ENCODE peak calls at places on chromosomes 1 and 21, in six cellular contexts. One of them, this sample, is unnamed.

GRCh38 chr1:152906023-152906565 is 2.3 kb upstream of the IVL start:
- DNase-seq in PC-3: peak
- DNase-seq in DND-41: no peak
- DNase-seq in thyroid gland: no peak
- DNase-seq in dorsolateral prefrontal cortex: no peak
- DNase-seq in heart left ventricle: no peak
- DNase-seq in this sample: no peak

GRCh38 chr1:199221371-199222150 is 582.7 kb downstream of the PTPRC start:
- DNase-seq in heart left ventricle: no peak
- DNase-seq in DND-41: peak
- DNase-seq in PC-3: no peak
- DNase-seq in thyroid gland: no peak
- DNase-seq in dorsolateral prefrontal cortex: no peak
- DNase-seq in this sample: no peak

GRCh38 chr1:59900640-59901039 is 25.9 kb downstream of the CYP2J2 start:
- DNase-seq in PC-3: no peak
- DNase-seq in DND-41: no peak
- DNase-seq in thyroid gland: no peak
- DNase-seq in heart left ventricle: no peak
- DNase-seq in dorsolateral prefrontal cortex: no peak
- DNase-seq in this sample: no peak

GRCh38 chr1:89974701-89975470 is 20.0 kb upstream of the ZNF326 start:
- DNase-seq in PC-3: no peak
- DNase-seq in thyroid gland: no peak
- DNase-seq in DND-41: no peak
- DNase-seq in dorsolateral prefrontal cortex: no peak
- DNase-seq in heart left ventricle: no peak
- DNase-seq in this sample: no peak

GRCh38 chr1:41629571-41629970 is 145.1 kb upstream of the EDN2 start:
- DNase-seq in PC-3: no peak
- DNase-seq in DND-41: no peak
- DNase-seq in heart left ventricle: no peak
- DNase-seq in thyroid gland: no peak
- DNase-seq in dorsolateral prefrontal cortex: no peak
- DNase-seq in this sample: no peak

GRCh38 chr1:230114245-230114651 is 47.2 kb downstream of the GALNT2 start:
- DNase-seq in dorsolateral prefrontal cortex: no peak
- DNase-seq in heart left ventricle: no peak
- DNase-seq in DND-41: no peak
- DNase-seq in thyroid gland: no peak
- DNase-seq in PC-3: no peak
- DNase-seq in this sample: no peak

GRCh38 chr1:111270781-111271463 is 19.7 kb upstream of the CHIA start:
- DNase-seq in dorsolateral prefrontal cortex: no peak
- DNase-seq in DND-41: no peak
- DNase-seq in thyroid gland: peak
- DNase-seq in heart left ventricle: no peak
- DNase-seq in PC-3: no peak
- DNase-seq in this sample: no peak

GRCh38 chr1:41482906-41483895 is 1.3 kb downstream of the EDN2 start:
- DNase-seq in PC-3: peak
- DNase-seq in heart left ventricle: peak
- DNase-seq in thyroid gland: peak
- DNase-seq in dorsolateral prefrontal cortex: no peak
- DNase-seq in DND-41: no peak
- DNase-seq in this sample: no peak

GRCh38 chr1:230868736-230869385 is 540 bp upstream of the C1orf198 start:
- DNase-seq in DND-41: no peak
- DNase-seq in thyroid gland: peak
- DNase-seq in PC-3: peak
- DNase-seq in heart left ventricle: peak
- DNase-seq in dorsolateral prefrontal cortex: peak
- DNase-seq in this sample: no peak

GRCh38 chr1:222136869-222137268 is 395.0 kb upstream of the DUSP10 start:
- DNase-seq in PC-3: peak
- DNase-seq in dorsolateral prefrontal cortex: no peak
- DNase-seq in DND-41: no peak
- DNase-seq in thyroid gland: no peak
- DNase-seq in heart left ventricle: no peak
- DNase-seq in this sample: no peak

GRCh38 chr1:167723707-167724323 is 2.0 kb downstream of the MPZL1 start:
- DNase-seq in PC-3: no peak
- DNase-seq in dorsolateral prefrontal cortex: no peak
- DNase-seq in heart left ventricle: no peak
- DNase-seq in thyroid gland: no peak
- DNase-seq in DND-41: no peak
- DNase-seq in this sample: no peak

DNA sequence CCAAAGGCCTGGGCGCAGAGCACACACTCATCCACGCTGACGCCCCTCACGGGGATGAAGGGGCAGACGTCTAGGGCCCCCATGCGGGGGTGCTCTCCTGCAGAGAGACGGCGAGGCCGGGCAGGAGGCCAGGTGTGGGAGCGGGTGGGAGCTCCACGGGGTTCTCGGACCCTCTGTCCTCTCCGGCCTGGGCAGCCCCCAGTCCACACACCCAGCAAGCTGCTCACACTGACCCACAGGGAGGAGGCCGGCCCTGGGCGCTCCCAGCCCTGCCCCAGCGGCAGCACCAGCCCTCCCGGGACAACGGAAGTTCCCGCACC is 2.5 kb downstream of the FTCD start:
- DNase-seq in dorsolateral prefrontal cortex: no peak
- DNase-seq in thyroid gland: no peak
- DNase-seq in heart left ventricle: peak
- DNase-seq in PC-3: no peak
- DNase-seq in DND-41: no peak
- DNase-seq in this sample: no peak
- H3K27ac ChIP-seq in dorsolateral prefrontal cortex: peak
- H3K27ac ChIP-seq in thyroid gland: no peak
- H3K27ac ChIP-seq in heart left ventricle: no peak
- H3K27ac ChIP-seq in PC-3: no peak
- H3K27ac ChIP-seq in DND-41: no peak
- H3K27ac ChIP-seq in this sample: no peak

GRCh38 chr1:39633422-39633821 is 6.0 kb downstream of the HEYL start:
- DNase-seq in thyroid gland: no peak
- DNase-seq in heart left ventricle: no peak
- DNase-seq in PC-3: no peak
- DNase-seq in dorsolateral prefrontal cortex: no peak
- DNase-seq in DND-41: no peak
- DNase-seq in this sample: no peak
- H3K4me3 ChIP-seq in thyroid gland: no peak
- H3K4me3 ChIP-seq in heart left ventricle: peak
- H3K4me3 ChIP-seq in PC-3: no peak
- H3K4me3 ChIP-seq in dorsolateral prefrontal cortex: no peak
- H3K4me3 ChIP-seq in DND-41: no peak
- H3K4me3 ChIP-seq in this sample: no peak

DNA sequence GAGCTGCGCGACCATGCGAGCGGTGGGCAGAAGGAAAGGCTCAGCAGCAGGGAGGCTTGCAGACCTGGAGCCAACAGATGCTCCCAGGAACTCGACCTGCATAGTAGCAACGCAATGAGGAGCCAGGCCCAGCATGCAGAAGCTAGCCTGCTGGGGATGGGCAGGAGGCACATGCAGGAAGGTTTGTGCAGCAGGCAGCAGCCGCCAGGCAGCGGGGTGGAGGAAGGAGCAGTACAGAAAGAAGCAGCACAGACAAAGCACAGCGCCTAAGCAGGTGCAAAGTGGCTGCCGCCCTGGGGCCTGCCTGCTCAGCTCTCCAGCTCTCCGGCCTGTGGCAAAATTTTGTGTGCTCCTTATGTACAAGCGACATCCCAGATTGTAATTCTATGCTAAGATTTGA is 213.5 kb upstream of the MAP1LC3C start:
- DNase-seq in DND-41: no peak
- DNase-seq in dorsolateral prefrontal cortex: no peak
- DNase-seq in PC-3: no peak
- DNase-seq in thyroid gland: no peak
- DNase-seq in heart left ventricle: no peak
- DNase-seq in this sample: no peak
- TF ChIP-seq CTCF in DND-41: no peak
- TF ChIP-seq CTCF in dorsolateral prefrontal cortex: no peak
- TF ChIP-seq CTCF in PC-3: no peak
- TF ChIP-seq CTCF in thyroid gland: no peak
- TF ChIP-seq CTCF in heart left ventricle: no peak
- TF ChIP-seq CTCF in this sample: no peak

DNA sequence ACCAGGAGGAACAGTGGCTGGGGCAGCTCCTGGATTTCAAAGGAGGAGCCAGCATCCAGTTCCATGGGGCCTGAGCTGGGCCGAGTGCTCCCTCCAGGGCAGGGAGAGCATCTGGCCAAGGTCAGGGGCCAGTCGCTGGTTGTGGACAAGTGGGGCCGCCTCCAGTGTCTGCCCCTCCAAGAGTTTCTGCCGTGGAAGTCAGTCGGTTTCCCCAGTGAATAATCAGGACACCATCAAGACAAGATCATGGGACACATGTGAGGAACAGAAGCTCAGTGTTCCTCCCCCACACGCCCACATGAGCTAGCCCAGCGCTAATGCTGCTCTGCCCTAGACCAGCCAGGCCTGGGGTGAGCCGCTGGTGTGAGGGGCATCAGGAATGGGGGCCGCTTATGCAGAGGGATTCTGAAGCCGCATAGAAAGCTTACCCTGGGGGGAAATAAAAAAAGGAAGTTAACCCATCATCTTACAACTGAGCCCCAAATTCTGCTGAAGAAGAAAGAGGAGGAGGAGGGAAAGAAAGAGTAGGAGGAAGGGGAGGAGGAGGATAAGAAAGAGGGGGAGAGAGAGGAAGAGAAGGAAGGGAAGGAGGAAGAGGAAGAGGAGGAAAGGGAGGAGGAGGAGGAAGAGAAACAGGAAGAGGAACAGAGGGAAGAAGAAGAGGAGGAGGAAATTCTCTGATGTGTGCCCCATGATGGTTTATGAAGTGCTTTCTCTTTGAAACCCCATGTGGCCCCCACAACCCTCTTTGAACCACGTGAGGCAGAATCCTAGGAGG is 198.4 kb downstream of the MATN1 start:
- DNase-seq in PC-3: no peak
- DNase-seq in dorsolateral prefrontal cortex: no peak
- DNase-seq in heart left ventricle: no peak
- DNase-seq in thyroid gland: no peak
- DNase-seq in DND-41: no peak
- DNase-seq in this sample: no peak
- H3K27ac ChIP-seq in PC-3: no peak
- H3K27ac ChIP-seq in dorsolateral prefrontal cortex: no peak
- H3K27ac ChIP-seq in heart left ventricle: peak
- H3K27ac ChIP-seq in thyroid gland: no peak
- H3K27ac ChIP-seq in DND-41: no peak
- H3K27ac ChIP-seq in this sample: no peak

GRCh38 chr1:9202240-9202870 is 32.2 kb upstream of the H6PD start:
- DNase-seq in DND-41: no peak
- DNase-seq in dorsolateral prefrontal cortex: no peak
- DNase-seq in heart left ventricle: no peak
- DNase-seq in PC-3: peak
- DNase-seq in thyroid gland: no peak
- DNase-seq in this sample: no peak
- H3K4me3 ChIP-seq in DND-41: no peak
- H3K4me3 ChIP-seq in dorsolateral prefrontal cortex: peak
- H3K4me3 ChIP-seq in heart left ventricle: no peak
- H3K4me3 ChIP-seq in PC-3: peak
- H3K4me3 ChIP-seq in thyroid gland: no peak
- H3K4me3 ChIP-seq in this sample: no peak

GRCh38 chr21:36881223-36881622 is 85.2 kb downstream of the HLCS start:
- DNase-seq in heart left ventricle: no peak
- DNase-seq in dorsolateral prefrontal cortex: peak
- DNase-seq in thyroid gland: no peak
- DNase-seq in PC-3: no peak
- DNase-seq in DND-41: no peak
- DNase-seq in this sample: no peak
- TF ChIP-seq CTCF in heart left ventricle: no peak
- TF ChIP-seq CTCF in dorsolateral prefrontal cortex: no peak
- TF ChIP-seq CTCF in thyroid gland: no peak
- TF ChIP-seq CTCF in PC-3: no peak
- TF ChIP-seq CTCF in DND-41: no peak
- TF ChIP-seq CTCF in this sample: no peak

GRCh38 chr21:45325206-45326168 is 37.8 kb upstream of the POFUT2 start:
- DNase-seq in thyroid gland: peak
- DNase-seq in PC-3: no peak
- DNase-seq in heart left ventricle: peak
- DNase-seq in DND-41: no peak
- DNase-seq in dorsolateral prefrontal cortex: no peak
- DNase-seq in this sample: no peak
- H3K27ac ChIP-seq in thyroid gland: no peak
- H3K27ac ChIP-seq in PC-3: no peak
- H3K27ac ChIP-seq in heart left ventricle: no peak
- H3K27ac ChIP-seq in DND-41: no peak
- H3K27ac ChIP-seq in dorsolateral prefrontal cortex: no peak
- H3K27ac ChIP-seq in this sample: no peak

DNA sequence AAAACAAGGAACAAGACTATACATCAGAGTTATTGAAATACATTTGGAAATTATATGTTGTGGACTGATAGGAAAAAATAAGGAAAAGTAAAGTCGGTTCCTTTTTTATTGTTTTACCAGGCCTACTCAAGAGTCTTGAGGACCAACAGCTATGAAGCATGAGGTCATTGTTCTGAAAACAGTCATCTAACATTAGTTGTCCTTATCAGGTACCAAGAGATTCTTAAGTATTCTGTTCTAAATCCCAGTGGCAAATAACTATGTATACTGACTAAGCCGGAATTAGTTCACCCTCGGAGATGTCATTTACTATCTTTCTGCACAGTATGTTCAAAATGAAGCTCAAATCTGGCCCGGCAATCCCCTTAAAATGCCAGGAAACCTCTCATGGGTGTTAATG is 585 bp downstream of the ADGRL4 start:
- DNase-seq in thyroid gland: no peak
- DNase-seq in PC-3: no peak
- DNase-seq in dorsolateral prefrontal cortex: no peak
- DNase-seq in heart left ventricle: no peak
- DNase-seq in DND-41: no peak
- DNase-seq in this sample: no peak
- H3K4me3 ChIP-seq in thyroid gland: no peak
- H3K4me3 ChIP-seq in PC-3: no peak
- H3K4me3 ChIP-seq in dorsolateral prefrontal cortex: no peak
- H3K4me3 ChIP-seq in heart left ventricle: peak
- H3K4me3 ChIP-seq in DND-41: no peak
- H3K4me3 ChIP-seq in this sample: no peak

GRCh38 chr1:203148127-203148526 is 20.6 kb downstream of the ADORA1 start:
- DNase-seq in heart left ventricle: peak
- DNase-seq in dorsolateral prefrontal cortex: no peak
- DNase-seq in DND-41: no peak
- DNase-seq in PC-3: peak
- DNase-seq in thyroid gland: no peak
- DNase-seq in this sample: no peak
- TF ChIP-seq CTCF in heart left ventricle: no peak
- TF ChIP-seq CTCF in dorsolateral prefrontal cortex: peak
- TF ChIP-seq CTCF in DND-41: peak
- TF ChIP-seq CTCF in PC-3: peak
- TF ChIP-seq CTCF in thyroid gland: peak
- TF ChIP-seq CTCF in this sample: no peak